ENCODE peak calls at places on chromosomes 13 and 19, in seven cellular contexts. N, S, F, T, C, A and B are unnamed samples. For H3K36me3, the result is how much of the 10 kb centered on the place peaks cover.

GRCh38 chr19:40763963-40764362 is 11.4 kb upstream of the MIA start:
- DNase-seq in N (no peak), S (no peak), F (no peak), T (no peak), C (no peak), A (no peak), B (no peak)

GRCh38 chr19:3986260-3987041 is 1.2 kb upstream of the EEF2 start:
- DNase-seq in N (peak), S (peak), F (peak), T (peak), C (peak), A (peak), B (no peak)

GRCh38 chr19:16376649-16377048 is 52.0 kb downstream of the KLF2 start:
- DNase-seq in N (no peak), S (no peak), F (no peak), T (peak), C (peak), A (no peak), B (peak)

GRCh38 chr19:1252221-1252817 is 3.9 kb downstream of the MIDN start:
- DNase-seq in N (peak), S (peak), F (peak), T (peak), C (peak), A (peak), B (peak)

GRCh38 chr13:82766732-82767321 is 1115.4 kb downstream of the SLITRK1 start:
- DNase-seq in N (no peak), S (no peak), F (no peak), T (no peak), C (no peak), A (no peak), B (no peak)

GRCh38 chr19:13102666-13103584 is at the start of gene LYL1:
- DNase-seq in N (no peak), S (peak), F (peak), T (peak), C (peak), A (peak), B (peak)

GRCh38 chr13:45500492-45501174 is 35.9 kb downstream of the COG3 start:
- DNase-seq in N (peak), S (no peak), F (no peak), T (no peak), C (no peak), A (peak), B (no peak)

GRCh38 chr19:33906578-33907335 is 110.1 kb downstream of the KCTD15 start:
- DNase-seq in N (peak), S (peak), F (no peak), T (no peak), C (no peak), A (peak), B (no peak)

GRCh38 chr19:17751912-17752273 is 616 bp downstream of the FCHO1 start:
- DNase-seq in N (no peak), S (no peak), F (no peak), T (no peak), C (no peak), A (no peak), B (no peak)

GRCh38 chr13:44974056-44974798 is 15.0 kb downstream of the NUFIP1 start:
- DNase-seq in N (peak), S (peak), F (no peak), T (no peak), C (no peak), A (peak), B (no peak)

GRCh38 chr13:19153782-19154450 is 27.7 kb downstream of the TUBA3C start:
- DNase-seq in N (no peak), S (no peak), F (no peak), T (no peak), C (no peak), A (no peak), B (no peak)

GRCh38 chr13:61700663-61701062 is 285.0 kb upstream of the PCDH20 start:
- DNase-seq in N (no peak), S (no peak), F (no peak), T (no peak), C (no peak), A (no peak), B (no peak)

GRCh38 chr13:110014719-110015118 is 228.3 kb upstream of the IRS2 start:
- DNase-seq in N (no peak), S (no peak), F (no peak), T (no peak), C (no peak), A (no peak), B (no peak)

GRCh38 chr13:40377783-40378182 is 288.7 kb downstream of the FOXO1 start:
- DNase-seq in N (no peak), S (no peak), F (no peak), T (no peak), C (no peak), A (peak), B (no peak)

GRCh38 chr13:90950134-90950533 is 397.4 kb upstream of the MIR17HG start:
- DNase-seq in N (no peak), S (no peak), F (no peak), T (no peak), C (no peak), A (no peak), B (no peak)

DNA sequence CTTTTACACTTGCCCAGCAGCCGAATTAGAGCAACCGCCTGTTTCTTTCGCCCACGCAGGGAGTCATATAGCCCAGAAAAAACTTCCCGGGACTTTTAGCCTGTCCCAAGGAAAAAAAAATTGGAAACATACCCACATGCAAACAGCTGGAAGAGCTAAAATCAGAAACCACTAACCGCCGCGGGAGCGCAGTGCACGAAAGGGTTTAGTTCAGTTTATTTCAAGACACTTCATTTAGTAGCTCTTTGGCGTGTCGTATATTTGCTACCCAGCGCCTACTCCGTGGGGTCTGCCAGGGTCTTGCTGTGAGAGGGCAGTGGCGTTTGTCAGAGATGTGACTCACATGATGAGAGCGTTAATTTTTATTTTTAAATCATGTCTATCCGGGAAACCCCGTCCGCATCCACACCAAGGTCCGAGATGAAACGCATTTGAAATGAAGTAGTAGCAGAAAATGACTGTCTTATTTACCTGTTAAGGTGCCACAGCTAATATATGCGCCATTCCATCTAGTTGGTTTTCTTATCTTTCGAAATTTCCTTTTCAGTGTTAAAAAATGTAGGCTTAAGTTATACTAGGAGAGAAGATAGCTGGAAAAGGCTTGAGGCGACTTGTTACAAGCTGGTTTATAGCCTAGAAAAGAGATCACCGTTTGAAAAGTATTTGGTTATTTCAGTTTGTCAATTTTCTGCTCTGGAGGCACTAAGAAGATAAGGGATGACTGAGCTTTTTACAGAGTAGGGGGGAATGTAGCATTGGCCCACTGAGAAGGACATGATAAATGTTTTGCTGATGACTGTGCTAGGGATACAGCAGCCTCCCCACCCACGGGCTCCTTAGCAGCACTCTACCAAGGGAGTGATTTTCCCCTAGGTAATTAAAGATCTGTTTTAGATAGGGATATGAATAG is 1.7 kb downstream of the KLF5 start:
- DNase-seq in N (peak), S (peak), F (no peak), T (no peak), C (no peak), A (peak), B (no peak)
- TF ChIP-seq CTCF in N (no peak), S (no peak), F (no peak), T (no peak), C (no peak), A (no peak), B (no peak)

GRCh38 chr13:29917573-29918091 is 67.2 kb upstream of the UBL3 start:
- DNase-seq in N (peak), S (no peak), F (no peak), T (no peak), C (no peak), A (no peak), B (no peak)
- H3K4me3 ChIP-seq in N (no peak), S (no peak), F (no peak), T (no peak), C (no peak), A (no peak), B (no peak)

GRCh38 chr19:5586300-5587070 is 18.7 kb upstream of the TINCR start:
- DNase-seq in N (no peak), S (no peak), F (no peak), T (no peak), C (no peak), A (no peak), B (no peak)

GRCh38 chr19:5588441-5588840 is 20.7 kb upstream of the TINCR start:
- DNase-seq in N (no peak), S (no peak), F (no peak), T (no peak), C (no peak), A (no peak), B (no peak)

GRCh38 chr19:5587071-5587455 is 19.3 kb upstream of the TINCR start:
- DNase-seq in N (no peak), S (no peak), F (no peak), T (no peak), C (no peak), A (no peak), B (no peak)

GRCh38 chr19:5588906-5589676 is 21.3 kb upstream of the TINCR start:
- DNase-seq in N (no peak), S (no peak), F (no peak), T (no peak), C (no peak), A (no peak), B (no peak)

GRCh38 chr19:5587661-5588060 is 19.9 kb upstream of the TINCR start:
- DNase-seq in N (no peak), S (no peak), F (no peak), T (no peak), C (no peak), A (no peak), B (no peak)
- H3K36me3 ChIP-seq in N (under half), S (half or more), F (under half), T (under half), C (half or more), A (under half), B (half or more)

DNA sequence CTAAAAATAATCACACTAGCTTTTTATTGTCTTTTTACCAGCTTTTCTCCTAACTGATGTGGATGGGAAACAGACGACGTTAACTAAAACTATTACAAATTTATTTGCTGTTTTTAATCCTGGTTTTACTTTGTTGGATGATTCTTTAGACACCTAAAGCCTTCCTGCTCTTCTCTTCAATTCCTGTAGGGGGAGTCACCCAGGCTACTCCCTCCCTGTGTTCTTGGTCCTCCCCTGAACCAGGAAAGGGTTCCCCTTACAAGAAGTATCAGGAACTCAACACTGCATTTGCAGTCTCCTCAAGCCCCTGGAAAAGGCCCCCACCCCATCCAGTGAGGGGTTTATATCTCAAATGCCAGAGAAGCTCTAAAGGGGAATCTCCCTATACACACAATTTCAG is 206.1 kb downstream of the SUCLA2 start:
- DNase-seq in N (peak), S (no peak), F (no peak), T (no peak), C (peak), A (peak), B (no peak)
- TF ChIP-seq CTCF in N (peak), S (no peak), F (peak), T (peak), C (peak), A (peak), B (no peak)

GRCh38 chr19:47021536-47022139 is 2.0 kb downstream of the NPAS1 start:
- DNase-seq in N (no peak), S (no peak), F (no peak), T (no peak), C (no peak), A (no peak), B (no peak)
- H3K4me3 ChIP-seq in N (no peak), S (peak), F (no peak), T (peak), C (no peak), A (peak), B (no peak)

GRCh38 chr13:98448642-98448928 is 128.3 kb downstream of the STK24 start:
- DNase-seq in N (no peak), S (no peak), F (no peak), T (no peak), C (no peak), A (no peak), B (no peak)

GRCh38 chr13:98446234-98446621 is 130.7 kb downstream of the STK24 start:
- DNase-seq in N (no peak), S (no peak), F (no peak), T (no peak), C (no peak), A (no peak), B (no peak)

GRCh38 chr13:98447130-98447529 is 129.8 kb downstream of the STK24 start:
- DNase-seq in N (no peak), S (no peak), F (no peak), T (no peak), C (no peak), A (no peak), B (no peak)

GRCh38 chr13:98449273-98449672 is 127.6 kb downstream of the STK24 start:
- DNase-seq in N (no peak), S (no peak), F (no peak), T (no peak), C (no peak), A (no peak), B (no peak)

GRCh38 chr13:98447881-98448641 is 128.8 kb downstream of the STK24 start:
- DNase-seq in N (no peak), S (no peak), F (no peak), T (no peak), C (peak), A (peak), B (no peak)
- H3K36me3 ChIP-seq in N (under half), S (under half), F (under half), T (under half), C (under half), A (under half), B (under half)

DNA sequence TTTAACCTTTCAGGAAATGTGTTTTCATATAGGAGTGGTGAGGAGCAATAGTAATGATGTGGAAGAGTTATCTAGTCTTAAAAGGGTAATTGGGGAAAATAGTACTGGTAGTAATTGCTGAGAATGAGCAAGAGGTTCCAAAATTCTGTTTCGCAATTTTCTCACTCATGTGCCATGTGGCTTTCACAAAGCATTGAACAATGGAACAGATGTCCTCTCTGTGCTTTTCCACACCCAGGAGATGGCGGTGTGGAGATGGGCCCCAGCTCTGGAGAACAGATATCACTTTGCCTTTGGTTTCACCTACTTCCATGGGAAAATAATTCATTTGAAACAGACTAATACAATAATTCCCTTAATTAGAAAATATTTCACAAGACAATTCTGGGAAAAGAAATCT is 170.0 kb upstream of the SLC10A2 start:
- DNase-seq in N (peak), S (no peak), F (no peak), T (no peak), C (peak), A (peak), B (no peak)
- TF ChIP-seq CTCF in N (peak), S (no peak), F (no peak), T (no peak), C (peak), A (peak), B (no peak)

GRCh38 chr19:8512991-8513686 is 828 bp downstream of the ZNF414 start:
- DNase-seq in N (no peak), S (no peak), F (no peak), T (no peak), C (no peak), A (no peak), B (peak)

GRCh38 chr19:8513687-8514504 is at the start of gene ZNF414:
- DNase-seq in N (peak), S (peak), F (peak), T (peak), C (peak), A (peak), B (peak)

GRCh38 chr19:8511573-8512101 is 2.3 kb downstream of the ZNF414 start:
- DNase-seq in N (no peak), S (no peak), F (no peak), T (no peak), C (no peak), A (no peak), B (no peak)

GRCh38 chr19:8510589-8511115 is 3.3 kb downstream of the ZNF414 start:
- DNase-seq in N (no peak), S (no peak), F (no peak), T (no peak), C (no peak), A (no peak), B (no peak)

GRCh38 chr19:8512115-8512967 is 1.6 kb downstream of the ZNF414 start:
- DNase-seq in N (peak), S (no peak), F (peak), T (no peak), C (peak), A (peak), B (no peak)
- H3K4me3 ChIP-seq in N (no peak), S (no peak), F (no peak), T (no peak), C (no peak), A (no peak), B (no peak)

GRCh38 chr19:15173746-15174404 is 26.9 kb downstream of the NOTCH3 start:
- DNase-seq in N (peak), S (no peak), F (no peak), T (no peak), C (no peak), A (peak), B (no peak)

GRCh38 chr19:15180451-15181390 is 20.1 kb downstream of the NOTCH3 start:
- DNase-seq in N (no peak), S (no peak), F (peak), T (no peak), C (peak), A (no peak), B (peak)

GRCh38 chr19:15175609-15176008 is 25.2 kb downstream of the NOTCH3 start:
- DNase-seq in N (no peak), S (no peak), F (no peak), T (no peak), C (no peak), A (no peak), B (no peak)

GRCh38 chr19:15178629-15179308 is 22.0 kb downstream of the NOTCH3 start:
- DNase-seq in N (no peak), S (no peak), F (no peak), T (no peak), C (no peak), A (no peak), B (no peak)

GRCh38 chr19:15177269-15178116 is 23.3 kb downstream of the NOTCH3 start:
- DNase-seq in N (peak), S (peak), F (peak), T (peak), C (peak), A (peak), B (peak)
- H3K36me3 ChIP-seq in N (under half), S (under half), F (under half), T (under half), C (under half), A (under half), B (under half)

GRCh38 chr13:32961724-32962123 is 54.5 kb upstream of the KL start:
- DNase-seq in N (no peak), S (no peak), F (no peak), T (no peak), C (no peak), A (no peak), B (no peak)
- TF ChIP-seq CTCF in N (no peak), S (no peak), F (no peak), T (no peak), C (no peak), A (no peak), B (no peak)